ENCODE peak calls at places on chromosomes 6 and 20, in six cellular contexts. K, A, S, I, Y and G are unnamed samples.

GRCh38 chr6:114055319-114055718 is 84.4 kb upstream of the HDAC2 start:
- DNase-seq in K (no peak), A (no peak), S (no peak), I (peak; percentile 7), Y (no peak), G (no peak)

GRCh38 chr6:156789081-156789943 is 12.1 kb downstream of the ARID1B start:
- DNase-seq in K (no peak), A (no peak), S (no peak), I (no peak), Y (no peak), G (no peak)

GRCh38 chr6:42251500-42251899 is 33.8 kb upstream of the MRPS10 start:
- DNase-seq in K (no peak), A (no peak), S (no peak), I (no peak), Y (no peak), G (no peak)

GRCh38 chr6:148739822-148740128 is 7.1 kb upstream of the UST start:
- DNase-seq in K (no peak), A (no peak), S (no peak), I (no peak), Y (no peak), G (no peak)

GRCh38 chr6:125679128-125679527 is 70.3 kb upstream of the HEY2 start:
- DNase-seq in K (no peak), A (no peak), S (no peak), I (no peak), Y (no peak), G (no peak)

GRCh38 chr6:137136065-137136464 is 37.4 kb downstream of the IL22RA2 start:
- DNase-seq in K (no peak), A (no peak), S (no peak), I (no peak), Y (no peak), G (no peak)

GRCh38 chr6:40440083-40440482 is 147.1 kb downstream of the LRFN2 start:
- DNase-seq in K (no peak), A (no peak), S (peak; percentile 10), I (no peak), Y (no peak), G (no peak)

GRCh38 chr6:127968394-127968793 is 67.5 kb upstream of the THEMIS start:
- DNase-seq in K (no peak), A (no peak), S (no peak), I (no peak), Y (no peak), G (no peak)

GRCh38 chr6:147154454-147154853 is 49.8 kb upstream of the STXBP5 start:
- DNase-seq in K (no peak), A (no peak), S (no peak), I (no peak), Y (no peak), G (no peak)

GRCh38 chr6:12246900-12247299 is 43.3 kb upstream of the EDN1 start:
- DNase-seq in K (no peak), A (no peak), S (no peak), I (no peak), Y (no peak), G (no peak)

GRCh38 chr20:25284131-25284601 is 36.3 kb downstream of the PYGB start:
- DNase-seq in K (peak; percentile 12), A (no peak), S (no peak), I (no peak), Y (no peak), G (peak; percentile 17)

GRCh38 chr20:51987812-51988211 is 185.5 kb upstream of the SALL4 start:
- DNase-seq in K (no peak), A (no peak), S (no peak), I (no peak), Y (no peak), G (no peak)

GRCh38 chr20:24768226-24768625 is 180.8 kb upstream of the CST7 start:
- DNase-seq in K (no peak), A (peak; percentile 26), S (no peak), I (no peak), Y (no peak), G (no peak)

GRCh38 chr6:166412156-166412910 is 29.6 kb upstream of the MPC1 start:
- DNase-seq in K (no peak), A (no peak), S (no peak), I (no peak), Y (no peak), G (no peak)

GRCh38 chr20:34536798-34537394 is 20.7 kb downstream of the DYNLRB1 start:
- DNase-seq in K (peak; percentile 30), A (no peak), S (no peak), I (no peak), Y (peak; percentile 53), G (peak; percentile 79)

GRCh38 chr6:105604593-105604905 is 201.7 kb upstream of the PREP start:
- DNase-seq in K (no peak), A (no peak), S (no peak), I (no peak), Y (no peak), G (no peak)

GRCh38 chr20:63521602-63522001 is 1.0 kb downstream of the PPDPF start:
- DNase-seq in K (no peak), A (no peak), S (no peak), I (no peak), Y (no peak), G (no peak)

GRCh38 chr6:107543088-107543487 is 53.2 kb downstream of the SOBP start:
- DNase-seq in K (no peak), A (no peak), S (no peak), I (no peak), Y (no peak), G (no peak)

GRCh38 chr20:48238326-48238725 is 453.0 kb upstream of the SULF2 start:
- DNase-seq in K (no peak), A (no peak), S (no peak), I (no peak), Y (no peak), G (no peak)

GRCh38 chr6:73515204-73516101 is 5.4 kb downstream of the EEF1A1 start:
- DNase-seq in K (peak; percentile 25), A (peak; percentile 69), S (no peak), I (peak; percentile 9), Y (peak; percentile 35), G (peak; percentile 44)

GRCh38 chr6:134352786-134353480 is 35.0 kb upstream of the SGK1 start:
- DNase-seq in K (no peak), A (peak; percentile 18), S (no peak), I (no peak), Y (peak; percentile 15), G (no peak)

GRCh38 chr6:12249516-12250394 is 40.4 kb upstream of the EDN1 start:
- DNase-seq in K (no peak), A (no peak), S (no peak), I (no peak), Y (no peak), G (peak; percentile 59)

GRCh38 chr6:122746708-122747107 is 32.8 kb upstream of the FABP7 start:
- DNase-seq in K (no peak), A (no peak), S (no peak), I (no peak), Y (no peak), G (no peak)

GRCh38 chr6:20919677-20920385 is 385.6 kb downstream of the CDKAL1 start:
- DNase-seq in K (no peak), A (no peak), S (no peak), I (no peak), Y (no peak), G (no peak)

GRCh38 chr6:113825776-113826175 is 31.4 kb upstream of the MARCKS start:
- DNase-seq in K (peak; percentile 80), A (no peak), S (peak; percentile 75), I (peak; percentile 69), Y (no peak), G (peak; percentile 75)

GRCh38 chr6:168472363-168472762 is 31.4 kb downstream of the SMOC2 start:
- DNase-seq in K (no peak), A (no peak), S (no peak), I (no peak), Y (no peak), G (no peak)

GRCh38 chr6:157436200-157436943 is 55.4 kb downstream of the ZDHHC14 start:
- DNase-seq in K (no peak), A (no peak), S (no peak), I (no peak), Y (no peak), G (no peak)

GRCh38 chr6:80142586-80142985 is 36.1 kb downstream of the BCKDHB start:
- DNase-seq in K (no peak), A (no peak), S (no peak), I (no peak), Y (no peak), G (no peak)

GRCh38 chr6:90393232-90393884 is 96.7 kb upstream of the BACH2 start:
- DNase-seq in K (peak; percentile 56), A (peak; percentile 27), S (peak; percentile 5), I (peak; percentile 48), Y (peak; percentile 82), G (peak; percentile 66)

GRCh38 chr6:12163149-12163548 is 127.0 kb upstream of the EDN1 start:
- DNase-seq in K (no peak), A (no peak), S (no peak), I (no peak), Y (peak; percentile 12), G (no peak)

GRCh38 chr20:22719250-22719649 is 134.9 kb upstream of the FOXA2 start:
- DNase-seq in K (no peak), A (no peak), S (no peak), I (no peak), Y (no peak), G (peak; percentile 29)

GRCh38 chr6:7787137-7787575 is 61.3 kb downstream of the BMP6 start:
- DNase-seq in K (peak; percentile 74), A (no peak), S (no peak), I (no peak), Y (no peak), G (no peak)

GRCh38 chr6:44171899-44172546 is 13.4 kb downstream of the CAPN11 start:
- DNase-seq in K (no peak), A (no peak), S (no peak), I (no peak), Y (peak; percentile 32), G (no peak)

GRCh38 chr6:64998173-64998572 is 708.9 kb downstream of the EYS start:
- DNase-seq in K (no peak), A (no peak), S (no peak), I (no peak), Y (no peak), G (no peak)

GRCh38 chr6:112087916-112088315 is 525 bp downstream of the FAM229B start:
- DNase-seq in K (no peak), A (no peak), S (no peak), I (no peak), Y (no peak), G (no peak)

GRCh38 chr6:24666097-24666615 is 543 bp downstream of the TDP2 start:
- DNase-seq in K (peak; percentile 37), A (no peak), S (no peak), I (no peak), Y (peak; percentile 38), G (no peak)

GRCh38 chr6:149082320-149082719 is 235.2 kb upstream of the TAB2 start:
- DNase-seq in K (peak; percentile 72), A (peak; percentile 57), S (peak; percentile 13), I (peak; percentile 31), Y (peak; percentile 84), G (peak; percentile 76)

GRCh38 chr6:37783025-37783825 is 36.3 kb upstream of the ZFAND3 start:
- DNase-seq in K (peak; percentile 45), A (no peak), S (no peak), I (peak; percentile 41), Y (peak; percentile 18), G (no peak)